ENCODE peak calls at places on chromosomes 7 and 10, in four cellular contexts. L is activated naive CD4-positive, alpha-beta T cell treated with anti-CD3 and anti-CD28 coated beads, Interleukin-2, amount 10 ng/mL, durations not matched to agents 7 days and 5 days; A is activated CD4-positive, alpha-beta T cell treated with anti-CD3 and anti-CD28 coated beads, Interleukin-2, amount 50 U/mL, for 48 hours; E is mammary epithelial cell. Z is an unnamed sample.
A peak's percentile ranks its signal among the peaks of the same experiment; 100 is the strongest.

GRCh38 chr7:17466201-17466600 is 167.7 kb downstream of the AHR start:
- DNase-seq in A (no peak), L (no peak), E (no peak), Z (no peak)

GRCh38 chr7:54780490-54780889 is 21.5 kb upstream of the SEC61G start:
- DNase-seq in E (no peak), A (no peak), L (no peak), Z (no peak)

GRCh38 chr7:144437370-144438191 is 34.1 kb upstream of the NOBOX start:
- DNase-seq in L (peak; percentile 73), A (peak; percentile 62), E (peak; percentile 67), Z (peak; percentile 46)

GRCh38 chr7:86444245-86444644 is 199.5 kb upstream of the GRM3 start:
- DNase-seq in E (no peak), L (no peak), A (no peak), Z (no peak)

GRCh38 chr10:102596506-102596971 is 47.7 kb upstream of the TRIM8 start:
- DNase-seq in E (peak; percentile 57), L (peak; percentile 48), A (peak; percentile 38), Z (peak; percentile 69)

GRCh38 chr10:95077556-95077955 is 8.3 kb upstream of the CYP2C8 start:
- DNase-seq in E (no peak), A (no peak), L (no peak), Z (no peak)

GRCh38 chr7:99203092-99203491 is 4.8 kb downstream of the KPNA7 start:
- DNase-seq in A (no peak), L (no peak), E (no peak), Z (no peak)

GRCh38 chr7:28354601-28355062 is 57.7 kb upstream of the CREB5 start:
- DNase-seq in A (no peak), E (peak; percentile 97), L (no peak), Z (no peak)

GRCh38 chr7:112023786-112024185 is 182.4 kb downstream of the DOCK4 start:
- DNase-seq in E (no peak), A (no peak), L (no peak), Z (no peak)